ENCODE peak calls at places on chromosomes 6 and 20, in eight cellular contexts. R is prostate gland, N is tibial nerve, C is right lobe of liver, J is sigmoid colon, M is A549, H is uterus, X is body of pancreas. F is an unnamed sample.

GRCh38 chr20:50296450-50297375 is 106.1 kb downstream of the CEBPB start:
- DNase-seq in R (no peak), N (no peak), C (peak), J (peak), M (no peak), H (peak), X (no peak), F (no peak)

GRCh38 chr6:70758883-70759282 is 91.2 kb downstream of the SMAP1 start:
- DNase-seq in R (no peak), N (no peak), C (no peak), J (no peak), M (no peak), H (no peak), X (no peak), F (no peak)

GRCh38 chr20:23998392-23998791 is 9.8 kb upstream of the GGTLC1 start:
- DNase-seq in R (no peak), N (no peak), C (no peak), J (no peak), M (no peak), H (no peak), X (no peak), F (no peak)

GRCh38 chr6:114040871-114041270 is 69.9 kb upstream of the HDAC2 start:
- DNase-seq in R (no peak), N (no peak), C (no peak), J (no peak), M (no peak), H (no peak), X (no peak), F (no peak)

GRCh38 chr20:60304026-60304590 is 345.9 kb downstream of the CDH26 start:
- DNase-seq in R (no peak), N (no peak), C (no peak), J (no peak), M (no peak), H (no peak), X (no peak), F (no peak)

GRCh38 chr20:2835331-2835796 is 5.1 kb downstream of the PCED1A start:
- DNase-seq in R (no peak), N (no peak), C (no peak), J (no peak), M (no peak), H (no peak), X (no peak), F (no peak)

GRCh38 chr6:140319209-140319608 is 944.8 kb upstream of the CITED2 start:
- DNase-seq in R (no peak), N (no peak), C (no peak), J (no peak), M (no peak), H (no peak), X (no peak), F (no peak)

GRCh38 chr6:159077123-159077522 is 32.3 kb upstream of the TAGAP start:
- DNase-seq in R (no peak), N (no peak), C (no peak), J (no peak), M (no peak), H (peak), X (no peak), F (peak)

GRCh38 chr20:9518776-9519175 is 4.4 kb downstream of the LAMP5 start:
- DNase-seq in R (no peak), N (no peak), C (no peak), J (no peak), M (no peak), H (no peak), X (no peak), F (no peak)

GRCh38 chr20:37941992-37942391 is 39.1 kb downstream of the VSTM2L start:
- DNase-seq in R (no peak), N (no peak), C (no peak), J (no peak), M (no peak), H (no peak), X (no peak), F (no peak)

GRCh38 chr6:6749791-6750434 is 161.4 kb downstream of the LY86 start:
- DNase-seq in R (peak), N (peak), C (no peak), J (peak), M (peak), H (peak), X (no peak), F (peak)

GRCh38 chr6:19410477-19410876 is 426.7 kb upstream of the ID4 start:
- DNase-seq in R (no peak), N (no peak), C (no peak), J (no peak), M (no peak), H (peak), X (no peak), F (no peak)

GRCh38 chr20:63434599-63435378 is 37.7 kb downstream of the KCNQ2 start:
- DNase-seq in R (no peak), N (peak), C (no peak), J (no peak), M (peak), H (peak), X (peak), F (peak)

DNA sequence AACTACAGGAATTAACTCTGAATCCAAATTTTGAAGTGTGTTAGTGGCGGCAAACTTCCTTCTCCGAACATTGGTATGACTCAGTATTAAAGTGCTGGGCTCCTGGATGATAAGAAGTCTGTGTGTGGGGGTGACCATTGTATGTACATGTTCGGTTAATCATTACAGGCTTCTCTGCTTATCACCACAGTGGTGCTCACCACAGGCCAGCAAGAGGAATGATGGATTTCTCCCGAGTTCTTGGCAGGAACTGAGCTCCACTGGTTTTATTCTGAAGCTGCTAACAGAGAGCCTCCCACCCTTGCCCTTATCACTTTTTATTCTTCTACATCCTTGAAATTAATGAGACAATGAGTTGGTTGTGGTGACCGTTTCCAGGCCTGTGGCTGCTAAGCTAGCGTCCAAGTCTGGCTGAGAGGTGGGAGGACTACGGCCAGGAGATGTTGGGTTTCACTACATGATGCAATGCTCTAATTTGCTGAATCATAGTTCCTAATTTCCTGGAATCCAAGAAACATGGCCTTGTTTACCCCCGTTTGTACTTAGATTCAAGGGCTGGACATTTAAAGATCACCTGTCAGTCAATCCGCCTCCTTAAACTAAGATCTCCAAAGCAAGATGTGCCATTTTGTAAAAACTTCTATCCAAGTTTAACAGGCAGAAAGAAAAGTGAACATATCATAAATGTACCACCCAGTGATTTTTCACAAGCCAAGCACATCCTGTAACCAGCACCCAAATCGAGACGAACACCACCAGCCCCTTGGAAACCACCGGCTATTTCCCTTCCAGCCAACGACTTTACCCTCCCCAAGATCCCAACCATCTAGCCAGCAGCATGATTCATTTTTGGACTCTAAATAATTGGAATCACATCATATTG is 172.6 kb downstream of the FOXA2 start:
- DNase-seq in R (no peak), N (no peak), C (peak), J (peak), M (peak), H (no peak), X (peak), F (peak)
- H3K4me3 ChIP-seq in R (no peak), N (no peak), C (no peak), J (no peak), M (peak), H (no peak), X (no peak), F (no peak)

GRCh38 chr6:105917038-105917695 is 169.0 kb upstream of the PRDM1 start:
- DNase-seq in R (no peak), N (no peak), C (no peak), J (no peak), M (no peak), H (no peak), X (no peak), F (no peak)

GRCh38 chr6:105920071-105920470 is 166.1 kb upstream of the PRDM1 start:
- DNase-seq in R (no peak), N (no peak), C (no peak), J (no peak), M (no peak), H (no peak), X (no peak), F (no peak)

GRCh38 chr6:105926318-105926717 is 159.8 kb upstream of the PRDM1 start:
- DNase-seq in R (no peak), N (no peak), C (no peak), J (no peak), M (no peak), H (no peak), X (no peak), F (no peak)

GRCh38 chr6:105921781-105922180 is 164.4 kb upstream of the PRDM1 start:
- DNase-seq in R (no peak), N (no peak), C (no peak), J (no peak), M (no peak), H (no peak), X (no peak), F (no peak)
- TF ChIP-seq POLR2A in R (no peak), N (no peak), C (no peak), J (no peak), M (no peak), H (no peak), X (no peak), F (no peak)

DNA sequence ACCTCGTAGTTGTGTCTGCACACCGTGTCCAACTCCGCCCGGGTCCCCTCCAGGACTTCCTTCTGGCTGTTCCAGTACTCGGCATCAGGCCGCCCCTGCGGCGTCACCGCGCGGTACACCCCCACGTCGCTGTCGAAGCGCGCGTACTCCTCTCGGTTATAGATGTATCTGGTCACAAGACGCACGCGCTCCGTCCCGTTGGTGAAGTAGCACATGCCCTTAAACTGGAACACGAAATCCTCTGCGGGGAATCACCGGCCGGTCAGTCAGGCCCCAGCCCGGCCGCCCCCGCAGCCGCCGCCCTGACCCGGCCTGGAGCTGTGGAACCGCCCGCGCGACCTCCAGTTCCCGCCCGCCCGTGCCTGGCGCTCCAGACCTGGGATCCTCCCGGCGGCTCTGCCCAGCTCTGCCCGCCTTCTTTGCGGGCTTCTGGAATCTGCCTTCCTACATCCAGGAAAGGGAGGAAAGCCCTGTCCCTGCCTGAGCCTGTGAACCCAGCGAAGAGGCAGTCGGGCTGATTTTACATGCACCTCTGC is 1.6 kb downstream of the HLA-DQB1 start:
- DNase-seq in R (no peak), N (no peak), C (no peak), J (peak), M (no peak), H (peak), X (no peak), F (no peak)
- H3K4me3 ChIP-seq in R (no peak), N (no peak), C (no peak), J (no peak), M (no peak), H (no peak), X (no peak), F (no peak)

DNA sequence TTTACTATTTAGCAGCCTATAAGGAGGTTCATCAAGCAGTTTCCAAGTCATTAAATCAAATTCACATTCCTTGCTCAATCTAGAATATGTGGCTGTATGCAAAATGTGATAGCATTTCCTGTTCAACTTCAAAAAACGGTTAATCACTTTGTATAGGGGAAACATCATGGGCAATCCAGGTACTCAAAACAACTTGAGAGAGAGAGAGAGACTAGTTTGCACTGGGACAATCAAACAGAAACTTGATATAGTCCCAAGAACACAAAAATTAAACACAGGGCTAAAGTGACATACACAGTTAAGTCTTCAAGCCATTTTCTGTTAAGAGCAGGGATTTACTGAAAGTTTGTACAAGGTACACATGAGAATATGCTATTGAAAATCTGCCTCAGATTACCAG is 7.4 kb downstream of the CPNE1 start:
- DNase-seq in R (no peak), N (no peak), C (no peak), J (no peak), M (no peak), H (no peak), X (no peak), F (no peak)
- TF ChIP-seq POLR2A in R (no peak), N (no peak), C (no peak), J (no peak), M (no peak), H (no peak), X (no peak), F (no peak)

GRCh38 chr6:26420607-26421235 is 18.6 kb downstream of the BTN3A1 start:
- DNase-seq in R (no peak), N (no peak), C (no peak), J (no peak), M (peak), H (peak), X (peak), F (peak)
- H3K4me3 ChIP-seq in R (peak), N (peak), C (peak), J (peak), M (peak), H (peak), X (no peak), F (peak)

GRCh38 chr6:150863213-150863928 is 2.1 kb upstream of the MTHFD1L start:
- DNase-seq in R (no peak), N (no peak), C (no peak), J (no peak), M (no peak), H (no peak), X (no peak), F (no peak)

GRCh38 chr6:150857062-150857905 is 8.2 kb upstream of the MTHFD1L start:
- DNase-seq in R (no peak), N (no peak), C (no peak), J (no peak), M (peak), H (peak), X (no peak), F (no peak)

DNA sequence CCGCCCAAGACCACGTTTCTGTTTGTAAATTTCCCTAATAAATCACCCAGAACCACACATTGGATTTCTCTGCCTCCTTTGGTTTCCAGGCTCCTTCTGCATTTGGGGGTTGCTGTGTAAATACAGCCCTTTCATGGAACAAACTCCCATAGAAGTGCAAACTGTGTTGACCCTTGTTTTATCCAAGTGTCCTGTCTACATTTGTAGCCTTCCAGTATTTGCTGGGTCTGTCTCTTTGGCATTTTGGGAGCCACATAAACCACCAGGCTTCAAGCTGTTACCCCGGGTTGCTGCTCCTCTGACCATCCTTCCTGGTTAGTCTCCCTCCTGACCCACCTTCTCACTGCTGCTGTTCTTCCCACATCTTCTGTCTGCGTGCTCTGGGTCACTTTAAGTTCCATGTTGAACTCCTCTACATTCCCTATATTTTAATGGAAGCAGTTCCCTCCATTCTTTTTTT is 7.6 kb upstream of the MTHFD1L start:
- DNase-seq in R (no peak), N (no peak), C (no peak), J (no peak), M (peak), H (no peak), X (no peak), F (no peak)
- TF ChIP-seq POLR2A in R (no peak), N (no peak), C (no peak), J (no peak), M (no peak), H (no peak), X (no peak), F (no peak)

GRCh38 chr6:134178230-134179044 is 126.0 kb upstream of the SLC2A12 start:
- DNase-seq in R (peak), N (peak), C (peak), J (peak), M (peak), H (peak), X (peak), F (peak)
- H3K4me3 ChIP-seq in R (peak), N (peak), C (peak), J (no peak), M (peak), H (peak), X (no peak), F (peak)

F was measured in NB4.